ENCODE peak calls at places on chromosomes 12 and 14, in five cellular contexts. W, Z, S, Y and X are unnamed samples.

GRCh38 chr14:75876526-75876925 is 105.3 kb downstream of the TGFB3 start:
- DNase-seq in Z (peak; percentile 72), W (no peak), Y (no peak), S (peak; percentile 19), X (peak; percentile 29)

GRCh38 chr12:107359382-107359781 is 266.0 kb upstream of the CRY1 start:
- DNase-seq in W (no peak), S (no peak), Z (no peak), Y (peak; percentile 82), X (peak; percentile 84)

GRCh38 chr12:48765753-48766162 is 23.1 kb downstream of the ADCY6 start:
- DNase-seq in Z (peak; percentile 74), S (no peak), Y (peak; percentile 19), W (no peak), X (peak; percentile 38)

GRCh38 chr14:65349100-65349499 is 63.4 kb upstream of the FUT8 start:
- DNase-seq in Y (no peak), S (no peak), W (no peak), Z (peak; percentile 22), X (no peak)

GRCh38 chr12:6264402-6265037 is 46.0 kb upstream of the PLEKHG6 start:
- DNase-seq in Z (no peak), Y (no peak), S (no peak), W (no peak), X (no peak)

GRCh38 chr14:51335521-51335920 is 95.5 kb downstream of the TMX1 start:
- DNase-seq in Z (peak; percentile 73), Y (no peak), S (no peak), W (peak; percentile 47), X (no peak)

GRCh38 chr12:14317362-14318146 is 47.9 kb upstream of the ATF7IP start:
- DNase-seq in S (no peak), Y (no peak), Z (no peak), W (no peak), X (no peak)

GRCh38 chr12:105820407-105821140 is 318.2 kb downstream of the NUAK1 start:
- DNase-seq in S (no peak), Y (no peak), Z (peak; percentile 66), W (peak; percentile 77), X (peak; percentile 40)

GRCh38 chr12:6869049-6870021 is 2.0 kb downstream of the TPI1 start:
- DNase-seq in S (peak; percentile 81), Y (peak; percentile 51), W (peak; percentile 74), Z (peak; percentile 79), X (peak; percentile 60)

GRCh38 chr14:99062772-99063418 is 209.1 kb downstream of the BCL11B start:
- DNase-seq in W (no peak), Y (no peak), S (no peak), Z (no peak), X (no peak)

GRCh38 chr12:89484470-89484869 is 40.1 kb downstream of the GALNT4 start:
- DNase-seq in Z (no peak), S (no peak), Y (no peak), W (no peak), X (no peak)

GRCh38 chr12:122029620-122030426 is 8.1 kb downstream of the BCL7A start:
- DNase-seq in S (no peak), Z (no peak), Y (peak; percentile 48), W (peak; percentile 73), X (no peak)

GRCh38 chr12:114425031-114425626 is 19.2 kb upstream of the TBX5 start:
- DNase-seq in S (no peak), Z (peak; percentile 69), W (no peak), Y (no peak), X (no peak)

GRCh38 chr14:63432228-63432627 is 110.9 kb downstream of the PPP2R5E start:
- DNase-seq in W (no peak), Z (no peak), Y (no peak), S (no peak), X (no peak)